ENCODE peak calls at places on chromosomes 13 and 19, in five cellular contexts. K, C, I, J and N are unnamed samples.

GRCh38 chr19:13718733-13719132 is 45.6 kb upstream of the MRI1 start:
- ATAC-seq in C (no peak), I (peak; percentile 33), J (no peak), K (no peak), N (no peak)

GRCh38 chr13:98706446-98707110 is 45.9 kb downstream of the SLC15A1 start:
- ATAC-seq in I (no peak), C (no peak), K (no peak), J (peak; percentile 68), N (no peak)

GRCh38 chr13:42486711-42487198 is 87.2 kb upstream of the TNFSF11 start:
- ATAC-seq in I (no peak), J (peak; percentile 17), K (peak; percentile 85), C (no peak), N (no peak)

GRCh38 chr19:29678484-29679106 is 13.3 kb downstream of the PLEKHF1 start:
- ATAC-seq in C (peak; percentile 83), J (no peak), I (peak; percentile 11), K (peak; percentile 79), N (peak; percentile 87)

GRCh38 chr19:29667941-29668340 is 2.7 kb downstream of the PLEKHF1 start:
- ATAC-seq in J (peak; percentile 24), I (no peak), C (no peak), K (no peak), N (no peak)

GRCh38 chr19:11580665-11581418 is 3.4 kb upstream of the ACP5 start:
- ATAC-seq in J (no peak), I (no peak), C (no peak), K (peak; percentile 34), N (peak; percentile 38)

GRCh38 chr13:75803175-75803611 is 167.1 kb downstream of the LMO7 start:
- ATAC-seq in I (no peak), K (peak; percentile 19), C (peak; percentile 66), J (peak; percentile 33), N (no peak)

GRCh38 chr13:94568443-94568842 is 27.5 kb downstream of the TGDS start:
- ATAC-seq in K (no peak), J (no peak), C (no peak), I (no peak), N (no peak)

GRCh38 chr13:77389617-77389984 is 62.7 kb upstream of the MYCBP2 start:
- ATAC-seq in C (no peak), I (no peak), K (no peak), J (peak; percentile 89), N (no peak)

GRCh38 chr13:55577847-55578210 is 1562.9 kb upstream of the PRR20A start:
- ATAC-seq in C (no peak), I (no peak), J (no peak), K (no peak), N (no peak)

GRCh38 chr13:25881946-25882574 is 169.8 kb downstream of the SHISA2 start:
- ATAC-seq in K (no peak), J (no peak), I (no peak), C (no peak), N (no peak)

GRCh38 chr19:45994456-45994988 is 745 bp upstream of the CCDC61 start:
- ATAC-seq in K (peak; percentile 32), C (peak; percentile 14), J (peak; percentile 23), I (peak; percentile 11), N (peak; percentile 11)

GRCh38 chr13:75761373-75761772 is 125.2 kb downstream of the LMO7 start:
- ATAC-seq in C (no peak), I (no peak), K (peak; percentile 31), J (peak; percentile 67), N (no peak)

GRCh38 chr19:10421240-10421948 is 1.1 kb downstream of the PDE4A start:
- ATAC-seq in J (no peak), C (no peak), K (no peak), I (no peak), N (no peak)

GRCh38 chr13:49810825-49811526 is 18.5 kb upstream of the KPNA3 start:
- ATAC-seq in K (peak; percentile 79), I (peak; percentile 33), J (peak; percentile 30), C (peak; percentile 83), N (no peak)

GRCh38 chr19:44725251-44725650 is 23.3 kb upstream of the BCL3 start:
- ATAC-seq in K (peak; percentile 44), I (no peak), C (peak; percentile 88), J (no peak), N (no peak)

GRCh38 chr19:12137541-12137940 is 2.6 kb downstream of the ZNF20 start:
- ATAC-seq in C (peak; percentile 32), I (peak; percentile 24), J (no peak), K (no peak), N (no peak)

GRCh38 chr13:98520674-98521449 is 56.0 kb downstream of the STK24 start:
- ATAC-seq in C (no peak), J (no peak), I (no peak), K (no peak), N (no peak)

GRCh38 chr13:42875448-42876269 is 94.3 kb downstream of the FAM216B start:
- ATAC-seq in C (no peak), I (no peak), K (peak; percentile 17), J (peak; percentile 46), N (no peak)

GRCh38 chr13:80444240-80445015 is 103.5 kb upstream of the SPRY2 start:
- ATAC-seq in J (peak; percentile 51), I (no peak), K (peak; percentile 75), C (no peak), N (no peak)

GRCh38 chr13:39811696-39812095 is 156.2 kb downstream of the COG6 start:
- ATAC-seq in J (peak; percentile 77), I (peak; percentile 69), C (peak; percentile 92), K (no peak), N (no peak)

GRCh38 chr13:83536153-83536552 is 346.1 kb downstream of the SLITRK1 start:
- ATAC-seq in J (no peak), I (no peak), C (no peak), K (no peak), N (no peak)

GRCh38 chr13:82740442-82740841 is 1141.8 kb downstream of the SLITRK1 start:
- ATAC-seq in I (no peak), J (no peak), K (no peak), C (no peak), N (no peak)

GRCh38 chr13:43484432-43485225 is 302.1 kb downstream of the ENOX1 start:
- ATAC-seq in J (peak; percentile 82), I (no peak), K (peak; percentile 61), C (no peak), N (no peak)

GRCh38 chr19:42378225-42378929 is 11.7 kb downstream of the CNFN start:
- ATAC-seq in K (no peak), I (no peak), C (peak; percentile 14), J (peak; percentile 28), N (no peak)

GRCh38 chr19:48859711-48860572 is 8.5 kb downstream of the PLEKHA4 start:
- ATAC-seq in I (peak; percentile 95), J (peak; percentile 41), C (no peak), K (peak; percentile 46), N (peak; percentile 34)

GRCh38 chr19:49407482-49408015 is 15.7 kb downstream of the PTH2 start:
- ATAC-seq in C (no peak), I (no peak), J (no peak), K (no peak), N (no peak)

GRCh38 chr19:8515317-8515716 is 1.4 kb upstream of the ZNF414 start:
- ATAC-seq in I (no peak), K (no peak), C (no peak), J (no peak), N (no peak)

GRCh38 chr13:48344264-48344663 is 40.7 kb downstream of the RB1 start:
- ATAC-seq in J (no peak), K (no peak), C (no peak), I (no peak), N (no peak)

GRCh38 chr13:50012396-50013169 is 2.7 kb upstream of the KCNRG start:
- ATAC-seq in K (no peak), I (no peak), J (no peak), C (no peak), N (no peak)

GRCh38 chr19:40755248-40755624 is 4.2 kb downstream of the SNRPA start:
- ATAC-seq in J (no peak), I (no peak), C (no peak), K (no peak), N (no peak)
- H3K4me1 ChIP-seq in J (peaks cover 19% of the 10 kb centered on the region), I (peaks cover 31% of the 10 kb centered on the region), C (peaks cover 55% of the 10 kb centered on the region), K (peaks cover 57% of the 10 kb centered on the region), N (peaks cover 28% of the 10 kb centered on the region)

DNA sequence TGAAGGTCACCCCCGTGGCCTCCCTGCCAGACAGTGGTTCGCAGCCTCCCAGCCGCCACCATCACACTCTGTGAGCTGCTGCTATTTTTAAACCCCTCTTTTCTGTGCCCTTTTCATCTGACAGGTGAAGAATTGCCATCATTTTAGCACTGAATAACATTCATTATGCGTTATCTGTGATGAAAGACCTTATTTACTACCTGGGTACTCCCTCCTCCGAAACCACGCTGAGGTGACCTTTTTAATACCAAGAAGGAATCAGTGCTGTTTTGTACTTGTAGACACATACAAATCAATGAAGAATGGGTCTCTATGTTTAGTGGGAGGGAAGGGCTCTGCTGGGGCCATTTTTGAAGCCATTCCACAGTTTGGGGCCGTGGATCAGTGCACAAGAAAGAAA is 148.9 kb upstream of the GPR12 start:
- ATAC-seq in K (no peak), C (no peak), J (no peak), I (no peak), N (no peak)
- TF ChIP-seq EP300 in K (no peak), C (no peak), J (no peak), I (no peak), N (no peak)

GRCh38 chr13:29593605-29594297 is 1.7 kb downstream of the SLC7A1 start:
- ATAC-seq in I (no peak), J (no peak), C (no peak), K (no peak), N (no peak)

GRCh38 chr13:29596064-29596418 is 553 bp upstream of the SLC7A1 start:
- ATAC-seq in J (no peak), I (no peak), K (no peak), C (no peak), N (no peak)

GRCh38 chr13:29594310-29594709 is 1.2 kb downstream of the SLC7A1 start:
- ATAC-seq in I (peak; percentile 60), K (peak; percentile 29), J (peak; percentile 62), C (peak; percentile 68), N (peak; percentile 20)

GRCh38 chr13:29595380-29596063 is at the start of gene SLC7A1:
- ATAC-seq in J (peak; percentile 85), I (peak; percentile 95), C (peak; percentile 91), K (peak; percentile 95), N (peak; percentile 94)

GRCh38 chr13:29594710-29595379 is 643 bp downstream of the SLC7A1 start:
- ATAC-seq in I (peak; percentile 68), J (peak; percentile 66), K (peak; percentile 83), C (peak; percentile 60), N (peak; percentile 61)
- TF ChIP-seq POLR2AphosphoS5 in I (no peak), J (peak; percentile 85), K (no peak), C (no peak), N (peak; percentile 59)

DNA sequence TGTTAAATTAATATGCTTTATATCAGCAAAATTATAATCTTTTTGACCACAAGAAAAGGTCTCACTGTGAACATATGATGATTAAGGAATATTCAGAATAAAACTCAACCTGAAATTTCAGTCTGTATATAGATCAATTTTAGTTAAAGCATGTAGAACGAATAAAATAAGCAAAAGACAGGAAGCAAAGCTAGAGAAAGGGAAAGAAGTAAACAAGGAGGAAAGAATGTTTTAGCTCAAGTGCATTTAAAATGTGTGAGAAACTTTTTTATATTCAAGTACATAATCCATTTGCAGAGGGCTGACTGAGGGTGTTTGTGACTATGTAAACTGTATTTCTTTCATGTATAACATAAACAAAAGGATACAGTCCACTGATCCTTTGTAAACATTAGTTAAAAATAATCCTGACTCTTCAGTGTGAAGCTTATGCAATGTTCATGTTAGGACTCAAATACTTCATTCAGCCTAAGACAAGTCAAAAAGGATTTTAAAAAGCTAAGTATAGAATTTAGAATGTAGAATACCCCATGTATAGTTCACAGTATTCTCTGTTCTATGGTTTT is 472.1 kb downstream of the DIAPH3 start:
- ATAC-seq in C (peak; percentile 90), K (no peak), J (no peak), I (no peak), N (no peak)
- H3K4me1 ChIP-seq in C (peaks cover 50% of the 10 kb centered on the region), K (no peaks in the 10 kb centered on the region), J (no peaks in the 10 kb centered on the region), I (no peaks in the 10 kb centered on the region), N (peaks cover 21% of the 10 kb centered on the region)